ENCODE peak calls at places on chromosomes 2 and 18, in five cellular contexts. E is CD8-positive, alpha-beta T cell; L is aorta; I is esophagus squamous epithelium; J is testis. D is an unnamed sample. For H3K36me3 and H3K27me3, the result is how much of the 10 kb centered on the place peaks cover.

GRCh38 chr2:235264512-235264911 is 229.3 kb upstream of the AGAP1 start:
- DNase-seq in J (no peak), L (no peak), I (no peak), E (no peak), D (no peak)

GRCh38 chr18:12890500-12890899 is 6.5 kb upstream of the PTPN2 start:
- DNase-seq in I (no peak), E (no peak), J (no peak), L (no peak), D (no peak)

GRCh38 chr2:19538411-19538963 is 180.1 kb upstream of the OSR1 start:
- DNase-seq in J (no peak), L (no peak), I (no peak), E (no peak), D (no peak)

GRCh38 chr2:95281071-95281470 is 6.8 kb downstream of the PROM2 start:
- DNase-seq in I (no peak), E (no peak), J (no peak), L (no peak), D (no peak)

GRCh38 chr18:54696616-54697293 is 105.7 kb downstream of the DYNAP start:
- DNase-seq in J (no peak), E (no peak), I (no peak), L (no peak), D (no peak)

GRCh38 chr18:79949571-79950439 is 1.6 kb downstream of the SLC66A2 start:
- DNase-seq in J (peak), L (peak), I (peak), E (no peak), D (peak)

GRCh38 chr2:128273469-128274081 is 45.1 kb downstream of the HS6ST1 start:
- DNase-seq in I (no peak), E (peak), J (no peak), L (peak), D (no peak)

GRCh38 chr2:160379399-160379798 is 114.2 kb downstream of the RBMS1 start:
- DNase-seq in J (no peak), I (no peak), E (no peak), L (no peak), D (no peak)

GRCh38 chr2:48448274-48449061 is 81.5 kb upstream of the STON1 start:
- DNase-seq in E (no peak), L (no peak), J (no peak), I (no peak), D (peak)

GRCh38 chr2:15688924-15689568 is 97.4 kb downstream of the DDX1 start:
- DNase-seq in E (no peak), L (no peak), I (no peak), J (no peak), D (no peak)

GRCh38 chr2:49129034-49129433 is 25.3 kb downstream of the FSHR start:
- DNase-seq in E (no peak), L (no peak), I (no peak), J (no peak), D (no peak)

GRCh38 chr2:199381531-199381930 is 76.2 kb downstream of the SATB2 start:
- DNase-seq in I (no peak), L (no peak), E (no peak), J (no peak), D (no peak)

GRCh38 chr2:201433389-201433995 is 17.8 kb downstream of the TRAK2 start:
- DNase-seq in L (no peak), I (no peak), E (no peak), J (no peak), D (no peak)

GRCh38 chr2:104487381-104487780 is 366.5 kb upstream of the POU3F3 start:
- DNase-seq in J (no peak), E (no peak), L (no peak), I (no peak), D (no peak)

GRCh38 chr2:100818606-100819364 is 1.2 kb upstream of the NPAS2 start:
- DNase-seq in I (no peak), L (peak), E (no peak), J (peak), D (peak)

GRCh38 chr2:170155022-170155722 is 22.8 kb upstream of the MYO3B start:
- DNase-seq in E (no peak), J (no peak), I (no peak), L (no peak), D (peak)

GRCh38 chr18:12990128-12990485 is 1.1 kb upstream of the CEP192 start:
- DNase-seq in L (no peak), E (peak), J (no peak), I (no peak), D (no peak)

GRCh38 chr2:184031402-184032147 is 566.8 kb upstream of the ZNF804A start:
- DNase-seq in I (no peak), L (no peak), E (no peak), J (no peak), D (no peak)

GRCh38 chr2:28164280-28164801 is 228.3 kb upstream of the FOSL2 start:
- DNase-seq in E (no peak), I (no peak), L (no peak), J (peak), D (peak)

GRCh38 chr2:65351234-65351947 is 81.0 kb downstream of the SPRED2 start:
- DNase-seq in J (peak), E (no peak), I (no peak), L (no peak), D (no peak)

GRCh38 chr2:10817413-10817812 is 4.8 kb upstream of the PDIA6 start:
- DNase-seq in E (no peak), J (no peak), I (no peak), L (no peak), D (no peak)

GRCh38 chr18:2316082-2316481 is 255.2 kb downstream of the METTL4 start:
- DNase-seq in J (no peak), I (no peak), L (no peak), E (no peak), D (no peak)

GRCh38 chr18:2316686-2317308 is 254.5 kb downstream of the METTL4 start:
- DNase-seq in J (no peak), L (no peak), E (no peak), I (no peak), D (no peak)

GRCh38 chr18:2310824-2311349 is 260.4 kb downstream of the METTL4 start:
- DNase-seq in E (no peak), J (no peak), I (no peak), L (no peak), D (no peak)

GRCh38 chr18:2313332-2313731 is 258.0 kb downstream of the METTL4 start:
- DNase-seq in E (no peak), L (no peak), J (no peak), I (no peak), D (no peak)

DNA sequence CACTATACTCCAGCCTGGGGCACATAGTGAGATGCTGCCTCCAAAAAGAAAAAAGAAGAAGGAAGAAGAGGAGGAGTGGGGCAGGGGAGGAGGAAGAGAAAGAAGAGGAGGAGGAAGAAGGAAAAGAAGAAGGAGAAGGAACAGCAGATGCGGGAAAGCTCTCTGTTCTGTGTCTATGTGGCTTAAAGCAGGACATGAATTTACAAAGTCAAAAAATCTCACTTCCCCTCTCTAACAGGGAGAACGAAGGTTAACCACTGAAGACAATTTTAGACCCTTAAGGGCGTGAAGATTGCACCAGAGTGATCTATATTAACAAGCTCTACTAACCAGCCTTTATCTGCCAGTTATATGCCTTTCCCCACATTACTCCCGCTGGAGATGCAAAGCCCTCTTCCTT is 258.9 kb downstream of the METTL4 start:
- DNase-seq in L (no peak), J (no peak), I (no peak), E (no peak), D (no peak)
- H3K36me3 ChIP-seq in L (under half), J (under half), I (under half), E (under half), D (under half)

GRCh38 chr18:35948080-35948479 is 24.4 kb upstream of the RMP24 start:
- DNase-seq in E (no peak), J (no peak), I (no peak), L (no peak), D (no peak)

GRCh38 chr18:35950628-35950982 is 21.9 kb upstream of the RMP24 start:
- DNase-seq in L (no peak), J (no peak), I (no peak), E (no peak), D (no peak)

GRCh38 chr18:35953688-35954087 is 18.8 kb upstream of the RMP24 start:
- DNase-seq in I (no peak), E (no peak), J (no peak), L (no peak), D (no peak)

GRCh38 chr18:35949090-35949489 is 23.4 kb upstream of the RMP24 start:
- DNase-seq in I (no peak), E (no peak), J (no peak), L (no peak), D (no peak)

GRCh38 chr18:35949903-35950627 is 22.4 kb upstream of the RMP24 start:
- DNase-seq in I (no peak), L (peak), J (peak), E (peak), D (peak)
- H3K27me3 ChIP-seq in I (under half), L (under half), J (under half), E (under half), D (under half)

GRCh38 chr2:173955004-173955403 is 10.2 kb downstream of the SP3 start:
- DNase-seq in E (no peak), L (no peak), J (no peak), I (no peak), D (no peak)

GRCh38 chr2:173952267-173953046 is 12.7 kb downstream of the SP3 start:
- DNase-seq in L (no peak), J (no peak), E (no peak), I (no peak), D (no peak)

GRCh38 chr2:173956454-173956853 is 8.7 kb downstream of the SP3 start:
- DNase-seq in I (no peak), J (no peak), L (no peak), E (no peak), D (no peak)

GRCh38 chr2:173955867-173956266 is 9.3 kb downstream of the SP3 start:
- DNase-seq in E (no peak), L (no peak), J (no peak), I (no peak), D (no peak)

GRCh38 chr2:173953047-173953424 is 12.1 kb downstream of the SP3 start:
- DNase-seq in E (no peak), I (no peak), J (no peak), L (no peak), D (no peak)
- H3K36me3 ChIP-seq in E (under half), I (under half), J (under half), L (under half), D (under half)

GRCh38 chr2:84965192-84965516 is 5.8 kb upstream of the KCMF1 start:
- DNase-seq in L (no peak), J (no peak), E (no peak), I (no peak), D (no peak)
- H3K27me3 ChIP-seq in L (under half), J (under half), E (under half), I (under half), D (under half)

GRCh38 chr18:50654211-50654610 is 94.3 kb downstream of the MAPK4 start:
- DNase-seq in J (no peak), E (no peak), I (no peak), L (no peak), D (no peak)
- H3K36me3 ChIP-seq in J (under half), E (under half), I (under half), L (under half), D (under half)

GRCh38 chr2:172893111-172893510 is 157.5 kb downstream of the RAPGEF4 start:
- DNase-seq in E (no peak), I (no peak), L (no peak), J (no peak), D (no peak)

GRCh38 chr2:172893654-172894053 is 158.0 kb downstream of the RAPGEF4 start:
- DNase-seq in L (no peak), E (no peak), J (no peak), I (no peak), D (no peak)

GRCh38 chr2:172896541-172897144 is 161.0 kb downstream of the RAPGEF4 start:
- DNase-seq in J (no peak), L (no peak), I (no peak), E (no peak), D (no peak)

GRCh38 chr2:172889767-172890430 is 154.3 kb downstream of the RAPGEF4 start:
- DNase-seq in L (no peak), J (no peak), E (no peak), I (no peak), D (peak)

DNA sequence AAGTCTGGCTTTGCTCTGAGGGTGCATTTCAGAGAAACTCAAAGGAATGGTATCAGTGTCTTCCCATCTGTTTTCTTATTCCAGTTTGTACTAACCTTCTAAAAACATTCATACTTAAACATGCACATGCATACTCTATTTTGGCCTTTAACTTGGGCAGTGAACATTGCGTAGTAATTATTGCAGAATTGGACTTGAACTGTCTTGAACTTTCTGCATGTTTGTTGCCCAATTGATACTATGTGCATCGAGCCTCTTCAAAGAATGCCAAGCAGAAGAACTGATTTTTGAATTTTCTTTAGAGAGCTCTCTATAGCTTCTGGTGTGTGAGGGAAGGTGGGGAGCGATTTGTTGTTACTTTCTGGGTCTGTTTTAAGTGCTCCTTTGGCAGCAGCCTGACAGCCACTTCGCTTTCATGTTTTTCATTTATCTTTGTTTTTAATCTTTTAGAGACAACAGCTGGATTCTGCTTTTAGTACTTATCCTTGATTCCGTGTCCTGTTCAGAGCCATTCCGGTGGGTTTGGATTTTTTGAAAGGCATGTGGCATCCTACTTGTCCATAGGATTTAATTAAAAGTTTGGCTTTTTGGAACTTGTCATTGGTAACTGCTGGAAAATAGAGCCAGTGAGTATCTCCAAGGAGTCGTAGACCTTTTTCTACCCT is 159.2 kb downstream of the RAPGEF4 start:
- DNase-seq in I (no peak), L (no peak), J (no peak), E (no peak), D (no peak)
- H3K27me3 ChIP-seq in I (under half), L (under half), J (under half), E (under half), D (under half)

DNA sequence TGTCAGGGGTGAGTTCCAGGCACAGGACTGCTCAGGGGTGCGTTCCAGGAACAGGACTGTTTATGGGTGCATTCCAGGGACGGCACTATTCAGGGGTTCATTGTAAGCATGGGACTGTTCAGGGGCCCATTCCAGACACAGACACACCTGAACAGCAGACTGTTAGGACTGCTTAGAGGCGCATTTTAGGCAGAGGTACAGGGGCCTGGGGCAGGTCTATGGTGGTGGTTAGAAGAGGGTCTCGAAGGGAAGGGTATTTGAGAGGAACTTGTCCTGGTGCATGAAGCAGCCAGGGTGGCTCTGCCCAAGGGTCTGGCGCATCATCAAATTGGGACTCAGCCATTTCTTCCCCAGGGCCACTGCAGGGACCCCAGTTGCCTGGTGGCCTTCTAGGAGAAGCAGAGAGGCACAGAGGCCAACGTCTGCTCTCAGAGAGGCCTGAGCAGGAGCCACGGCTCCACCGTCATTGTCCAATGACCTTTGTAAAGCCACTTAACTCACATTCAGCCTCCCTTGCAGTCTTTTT is 14.8 kb upstream of the MLPH start:
- DNase-seq in L (no peak), E (no peak), I (no peak), J (no peak), D (no peak)
- H3K36me3 ChIP-seq in L (under half), E (under half), I (under half), J (under half), D (under half)

GRCh38 chr2:238235331-238235732 is 4.5 kb downstream of the HES6 start:
- DNase-seq in L (no peak), E (no peak), I (no peak), J (no peak), D (peak)

GRCh38 chr2:238236571-238236970 is 3.3 kb downstream of the HES6 start:
- DNase-seq in E (no peak), I (no peak), L (no peak), J (no peak), D (no peak)

GRCh38 chr2:238233625-238234024 is 6.2 kb downstream of the HES6 start:
- DNase-seq in I (no peak), E (no peak), J (no peak), L (no peak), D (no peak)

GRCh38 chr2:238237441-238237840 is 2.4 kb downstream of the HES6 start:
- DNase-seq in E (no peak), I (no peak), J (no peak), L (no peak), D (no peak)

DNA sequence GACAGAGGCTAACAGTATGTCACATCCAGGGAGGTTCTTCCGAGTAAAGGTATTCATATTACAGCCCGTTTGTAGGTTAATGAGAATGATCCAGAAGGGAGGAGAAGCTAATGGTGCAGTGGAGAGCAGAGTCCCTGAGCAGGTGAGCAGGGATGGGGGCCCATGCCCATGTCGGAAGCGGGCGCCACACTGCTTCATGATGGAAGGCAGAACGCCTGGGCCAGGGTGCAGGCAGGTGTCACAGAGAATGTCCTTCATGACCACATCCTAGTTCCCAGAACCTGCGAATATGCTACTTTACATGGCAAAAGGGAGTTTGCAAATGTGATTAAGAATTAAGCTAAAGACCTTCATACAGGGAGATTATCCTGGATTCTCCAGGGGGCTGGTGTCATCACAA is 4.0 kb downstream of the HES6 start:
- DNase-seq in I (no peak), E (no peak), J (no peak), L (no peak), D (no peak)
- H3K27me3 ChIP-seq in I (under half), E (under half), J (under half), L (under half), D (under half)

GRCh38 chr18:69934866-69935265 is 12.8 kb downstream of the CD226 start:
- DNase-seq in L (no peak), E (no peak), I (no peak), J (no peak), D (no peak)

GRCh38 chr18:69941183-69941582 is 6.5 kb downstream of the CD226 start:
- DNase-seq in I (no peak), L (no peak), E (no peak), J (no peak), D (no peak)

GRCh38 chr18:69936191-69936558 is 11.5 kb downstream of the CD226 start:
- DNase-seq in E (no peak), J (peak), I (no peak), L (no peak), D (peak)

GRCh38 chr18:69935319-69936190 is 12.1 kb downstream of the CD226 start:
- DNase-seq in I (no peak), J (no peak), L (no peak), E (peak), D (no peak)
- H3K36me3 ChIP-seq in I (under half), J (under half), L (under half), E (under half), D (under half)

GRCh38 chr2:767440-767839 is 90.2 kb upstream of the TMEM18 start:
- DNase-seq in J (no peak), L (no peak), I (no peak), E (peak), D (no peak)

GRCh38 chr2:766255-766654 is 89.0 kb upstream of the TMEM18 start:
- DNase-seq in E (no peak), J (no peak), I (no peak), L (no peak), D (no peak)

GRCh38 chr2:767944-768343 is 90.7 kb upstream of the TMEM18 start:
- DNase-seq in I (no peak), E (no peak), J (no peak), L (no peak), D (no peak)

GRCh38 chr2:769771-770170 is 92.6 kb upstream of the TMEM18 start:
- DNase-seq in E (no peak), I (no peak), L (no peak), J (no peak), D (no peak)

GRCh38 chr2:768484-768883 is 91.3 kb upstream of the TMEM18 start:
- DNase-seq in J (no peak), E (no peak), I (no peak), L (no peak), D (no peak)
- H3K27me3 ChIP-seq in J (under half), E (under half), I (under half), L (under half), D (under half)